ENCODE peak calls at places on chromosomes 12 and 14, in six cellular contexts. One of them, this sample, is unnamed.

GRCh38 chr14:65131176-65131765 is 29.0 kb upstream of the MAX start:
- DNase-seq in hypothalamus: no peak
- DNase-seq in CD14-positive monocyte: no peak
- DNase-seq in foreskin fibroblast: peak
- DNase-seq in NT2/D1: no peak
- DNase-seq in activated CD4-positive, alpha-beta T cell treated with anti-CD3 and anti-CD28 coated beads, Interleukin-2, amount 10 ng/mL, durations not matched to agents 7 days and 5 days: no peak
- DNase-seq in this sample: peak

GRCh38 chr12:76264617-76265016 is 83.6 kb downstream of the BBS10 start:
- DNase-seq in hypothalamus: no peak
- DNase-seq in CD14-positive monocyte: no peak
- DNase-seq in foreskin fibroblast: no peak
- DNase-seq in NT2/D1: no peak
- DNase-seq in activated CD4-positive, alpha-beta T cell treated with anti-CD3 and anti-CD28 coated beads, Interleukin-2, amount 10 ng/mL, durations not matched to agents 7 days and 5 days: no peak
- DNase-seq in this sample: no peak

GRCh38 chr12:1355396-1355795 is 239.0 kb downstream of the FBXL14 start:
- DNase-seq in hypothalamus: no peak
- DNase-seq in CD14-positive monocyte: no peak
- DNase-seq in foreskin fibroblast: peak
- DNase-seq in NT2/D1: peak
- DNase-seq in activated CD4-positive, alpha-beta T cell treated with anti-CD3 and anti-CD28 coated beads, Interleukin-2, amount 10 ng/mL, durations not matched to agents 7 days and 5 days: no peak
- DNase-seq in this sample: no peak

GRCh38 chr12:3262466-3262865 is 185.3 kb downstream of the TSPAN9 start:
- DNase-seq in hypothalamus: no peak
- DNase-seq in CD14-positive monocyte: no peak
- DNase-seq in foreskin fibroblast: no peak
- DNase-seq in NT2/D1: no peak
- DNase-seq in activated CD4-positive, alpha-beta T cell treated with anti-CD3 and anti-CD28 coated beads, Interleukin-2, amount 10 ng/mL, durations not matched to agents 7 days and 5 days: no peak
- DNase-seq in this sample: no peak

GRCh38 chr12:68373836-68374314 is 41.7 kb upstream of the MDM1 start:
- DNase-seq in hypothalamus: no peak
- DNase-seq in CD14-positive monocyte: no peak
- DNase-seq in foreskin fibroblast: no peak
- DNase-seq in NT2/D1: no peak
- DNase-seq in activated CD4-positive, alpha-beta T cell treated with anti-CD3 and anti-CD28 coated beads, Interleukin-2, amount 10 ng/mL, durations not matched to agents 7 days and 5 days: no peak
- DNase-seq in this sample: no peak

GRCh38 chr14:96194657-96195431 is 9.8 kb upstream of the BDKRB2 start:
- DNase-seq in hypothalamus: no peak
- DNase-seq in CD14-positive monocyte: no peak
- DNase-seq in foreskin fibroblast: no peak
- DNase-seq in NT2/D1: no peak
- DNase-seq in activated CD4-positive, alpha-beta T cell treated with anti-CD3 and anti-CD28 coated beads, Interleukin-2, amount 10 ng/mL, durations not matched to agents 7 days and 5 days: no peak
- DNase-seq in this sample: no peak

GRCh38 chr12:72570601-72571000 is 298.4 kb downstream of the TRHDE start:
- DNase-seq in hypothalamus: no peak
- DNase-seq in CD14-positive monocyte: no peak
- DNase-seq in foreskin fibroblast: no peak
- DNase-seq in NT2/D1: peak
- DNase-seq in activated CD4-positive, alpha-beta T cell treated with anti-CD3 and anti-CD28 coated beads, Interleukin-2, amount 10 ng/mL, durations not matched to agents 7 days and 5 days: no peak
- DNase-seq in this sample: no peak

GRCh38 chr12:124415064-124415463 is 120.2 kb downstream of the RFLNA start:
- DNase-seq in hypothalamus: no peak
- DNase-seq in CD14-positive monocyte: no peak
- DNase-seq in foreskin fibroblast: no peak
- DNase-seq in NT2/D1: no peak
- DNase-seq in activated CD4-positive, alpha-beta T cell treated with anti-CD3 and anti-CD28 coated beads, Interleukin-2, amount 10 ng/mL, durations not matched to agents 7 days and 5 days: no peak
- DNase-seq in this sample: no peak

GRCh38 chr12:6925543-6926279 is 2.0 kb upstream of the ATN1 start:
- DNase-seq in hypothalamus: peak
- DNase-seq in CD14-positive monocyte: no peak
- DNase-seq in foreskin fibroblast: peak
- DNase-seq in NT2/D1: peak
- DNase-seq in activated CD4-positive, alpha-beta T cell treated with anti-CD3 and anti-CD28 coated beads, Interleukin-2, amount 10 ng/mL, durations not matched to agents 7 days and 5 days: no peak
- DNase-seq in this sample: peak

GRCh38 chr12:20220339-20220738 is 148.0 kb upstream of the PDE3A start:
- DNase-seq in hypothalamus: no peak
- DNase-seq in CD14-positive monocyte: no peak
- DNase-seq in foreskin fibroblast: peak
- DNase-seq in NT2/D1: peak
- DNase-seq in activated CD4-positive, alpha-beta T cell treated with anti-CD3 and anti-CD28 coated beads, Interleukin-2, amount 10 ng/mL, durations not matched to agents 7 days and 5 days: no peak
- DNase-seq in this sample: peak

GRCh38 chr12:92859650-92860386 is 69.3 kb downstream of the EEA1 start:
- DNase-seq in hypothalamus: no peak
- DNase-seq in CD14-positive monocyte: no peak
- DNase-seq in foreskin fibroblast: no peak
- DNase-seq in NT2/D1: no peak
- DNase-seq in activated CD4-positive, alpha-beta T cell treated with anti-CD3 and anti-CD28 coated beads, Interleukin-2, amount 10 ng/mL, durations not matched to agents 7 days and 5 days: no peak
- DNase-seq in this sample: no peak

GRCh38 chr14:36256131-36256801 is 64.2 kb downstream of the MBIP start:
- DNase-seq in hypothalamus: no peak
- DNase-seq in CD14-positive monocyte: no peak
- DNase-seq in foreskin fibroblast: no peak
- DNase-seq in NT2/D1: no peak
- DNase-seq in activated CD4-positive, alpha-beta T cell treated with anti-CD3 and anti-CD28 coated beads, Interleukin-2, amount 10 ng/mL, durations not matched to agents 7 days and 5 days: no peak
- DNase-seq in this sample: no peak

GRCh38 chr12:21025656-21026055 is 105.3 kb upstream of the SLCO1B1 start:
- DNase-seq in hypothalamus: no peak
- DNase-seq in CD14-positive monocyte: no peak
- DNase-seq in foreskin fibroblast: no peak
- DNase-seq in NT2/D1: no peak
- DNase-seq in activated CD4-positive, alpha-beta T cell treated with anti-CD3 and anti-CD28 coated beads, Interleukin-2, amount 10 ng/mL, durations not matched to agents 7 days and 5 days: no peak
- DNase-seq in this sample: no peak

GRCh38 chr12:132179431-132180362 is 35.4 kb downstream of the NOC4L start:
- DNase-seq in hypothalamus: no peak
- DNase-seq in CD14-positive monocyte: no peak
- DNase-seq in foreskin fibroblast: no peak
- DNase-seq in NT2/D1: no peak
- DNase-seq in activated CD4-positive, alpha-beta T cell treated with anti-CD3 and anti-CD28 coated beads, Interleukin-2, amount 10 ng/mL, durations not matched to agents 7 days and 5 days: no peak
- DNase-seq in this sample: no peak

GRCh38 chr12:108129017-108129812 is at the start of gene WSCD2:
- DNase-seq in hypothalamus: peak
- DNase-seq in CD14-positive monocyte: no peak
- DNase-seq in foreskin fibroblast: no peak
- DNase-seq in NT2/D1: peak
- DNase-seq in activated CD4-positive, alpha-beta T cell treated with anti-CD3 and anti-CD28 coated beads, Interleukin-2, amount 10 ng/mL, durations not matched to agents 7 days and 5 days: peak
- DNase-seq in this sample: peak

GRCh38 chr12:58388261-58388660 is 446.9 kb downstream of the ATP23 start:
- DNase-seq in hypothalamus: no peak
- DNase-seq in CD14-positive monocyte: no peak
- DNase-seq in foreskin fibroblast: no peak
- DNase-seq in NT2/D1: no peak
- DNase-seq in activated CD4-positive, alpha-beta T cell treated with anti-CD3 and anti-CD28 coated beads, Interleukin-2, amount 10 ng/mL, durations not matched to agents 7 days and 5 days: no peak
- DNase-seq in this sample: no peak

GRCh38 chr12:46983393-46983793 is 96.0 kb upstream of the PCED1B start:
- DNase-seq in hypothalamus: no peak
- DNase-seq in CD14-positive monocyte: no peak
- DNase-seq in foreskin fibroblast: no peak
- DNase-seq in NT2/D1: no peak
- DNase-seq in activated CD4-positive, alpha-beta T cell treated with anti-CD3 and anti-CD28 coated beads, Interleukin-2, amount 10 ng/mL, durations not matched to agents 7 days and 5 days: no peak
- DNase-seq in this sample: no peak

GRCh38 chr14:22338381-22338780 is 250.6 kb downstream of the DAD1 start:
- DNase-seq in hypothalamus: no peak
- DNase-seq in CD14-positive monocyte: no peak
- DNase-seq in foreskin fibroblast: no peak
- DNase-seq in NT2/D1: no peak
- DNase-seq in activated CD4-positive, alpha-beta T cell treated with anti-CD3 and anti-CD28 coated beads, Interleukin-2, amount 10 ng/mL, durations not matched to agents 7 days and 5 days: no peak
- DNase-seq in this sample: no peak

GRCh38 chr12:94795053-94795452 is 144.7 kb upstream of the TMCC3 start:
- DNase-seq in hypothalamus: no peak
- DNase-seq in CD14-positive monocyte: no peak
- DNase-seq in foreskin fibroblast: no peak
- DNase-seq in NT2/D1: no peak
- DNase-seq in activated CD4-positive, alpha-beta T cell treated with anti-CD3 and anti-CD28 coated beads, Interleukin-2, amount 10 ng/mL, durations not matched to agents 7 days and 5 days: peak
- DNase-seq in this sample: no peak

GRCh38 chr12:28611115-28611435 is 420.8 kb downstream of the CCDC91 start:
- DNase-seq in hypothalamus: no peak
- DNase-seq in CD14-positive monocyte: no peak
- DNase-seq in foreskin fibroblast: peak
- DNase-seq in NT2/D1: no peak
- DNase-seq in activated CD4-positive, alpha-beta T cell treated with anti-CD3 and anti-CD28 coated beads, Interleukin-2, amount 10 ng/mL, durations not matched to agents 7 days and 5 days: no peak
- DNase-seq in this sample: peak

GRCh38 chr12:107515446-107515958 is 170.1 kb upstream of the PWP1 start:
- DNase-seq in hypothalamus: no peak
- DNase-seq in CD14-positive monocyte: peak
- DNase-seq in foreskin fibroblast: peak
- DNase-seq in NT2/D1: peak
- DNase-seq in activated CD4-positive, alpha-beta T cell treated with anti-CD3 and anti-CD28 coated beads, Interleukin-2, amount 10 ng/mL, durations not matched to agents 7 days and 5 days: peak
- DNase-seq in this sample: peak

This sample was measured in AG08395.